ENCODE peak calls at places on chromosome 16, in seven cellular contexts. L is foreskin fibroblast; Q is breast epithelium; Y is CD8-positive, alpha-beta T cell; N is CD4-positive, alpha-beta T cell; H is PC-9; K is neural crest cell. W is an unnamed sample.

GRCh38 chr16:9191274-9191850 is 99.9 kb downstream of the HAPSTR1 start:
- DNase-seq in L (no peak), Q (no peak), Y (no peak), N (no peak), H (no peak), K (no peak), W (no peak)

GRCh38 chr16:13503960-13504635 is 415.9 kb upstream of the ERCC4 start:
- DNase-seq in L (peak), Q (no peak), Y (no peak), N (no peak), H (no peak), K (no peak), W (no peak)

GRCh38 chr16:20004931-20005330 is 68.8 kb downstream of the GPR139 start:
- DNase-seq in L (no peak), Q (no peak), Y (no peak), N (no peak), H (no peak), K (no peak), W (no peak)

GRCh38 chr16:50467943-50468748 is 80.0 kb upstream of the NKD1 start:
- DNase-seq in L (peak), Q (no peak), Y (no peak), N (no peak), H (no peak), K (peak), W (no peak)

GRCh38 chr16:55369151-55369550 is 45.1 kb downstream of the IRX6 start:
- DNase-seq in L (no peak), Q (no peak), Y (no peak), N (no peak), H (no peak), K (no peak), W (no peak)

GRCh38 chr16:2194166-2194834 is 2.1 kb downstream of the CASKIN1 start:
- DNase-seq in L (peak), Q (no peak), Y (no peak), N (no peak), H (peak), K (no peak), W (no peak)

GRCh38 chr16:81646561-81646960 is 132.5 kb upstream of the PLCG2 start:
- DNase-seq in L (peak), Q (no peak), Y (no peak), N (no peak), H (no peak), K (no peak), W (no peak)

GRCh38 chr16:69693916-69694315 is 32.4 kb downstream of the NQO1 start:
- DNase-seq in L (no peak), Q (no peak), Y (no peak), N (no peak), H (no peak), K (no peak), W (no peak)

GRCh38 chr16:80710918-80711317 is 93.5 kb downstream of the CDYL2 start:
- DNase-seq in L (no peak), Q (no peak), Y (no peak), N (no peak), H (no peak), K (no peak), W (peak)

GRCh38 chr16:55825115-55825728 is 7.7 kb downstream of the CES1 start:
- DNase-seq in L (no peak), Q (no peak), Y (no peak), N (no peak), H (no peak), K (no peak), W (no peak)

GRCh38 chr16:54201200-54201599 is 85.4 kb downstream of the IRX3 start:
- DNase-seq in L (no peak), Q (no peak), Y (no peak), N (no peak), H (no peak), K (no peak), W (no peak)

GRCh38 chr16:85428899-85429775 is 184.0 kb upstream of the GSE1 start:
- DNase-seq in L (no peak), Q (no peak), Y (no peak), N (peak), H (no peak), K (no peak), W (no peak)

GRCh38 chr16:20803192-20803560 is 3.1 kb downstream of the ERI2 start:
- DNase-seq in L (peak), Q (no peak), Y (no peak), N (no peak), H (no peak), K (no peak), W (no peak)

GRCh38 chr16:75239463-75240122 is 11.8 kb downstream of the BCAR1 start:
- DNase-seq in L (peak), Q (no peak), Y (no peak), N (no peak), H (no peak), K (no peak), W (no peak)

GRCh38 chr16:57128787-57129389 is 36.5 kb downstream of the CPNE2 start:
- DNase-seq in L (no peak), Q (no peak), Y (peak), N (peak), H (no peak), K (no peak), W (no peak)

GRCh38 chr16:56936950-56937349 is 5.0 kb downstream of the HERPUD1 start:
- DNase-seq in L (no peak), Q (no peak), Y (no peak), N (no peak), H (no peak), K (no peak), W (no peak)

GRCh38 chr16:79437764-79438728 is 162.5 kb downstream of the MAF start:
- DNase-seq in L (no peak), Q (no peak), Y (no peak), N (no peak), H (no peak), K (peak), W (no peak)

GRCh38 chr16:74575805-74576643 is 30.9 kb downstream of the GLG1 start:
- DNase-seq in L (no peak), Q (no peak), Y (no peak), N (no peak), H (no peak), K (no peak), W (no peak)

DNA sequence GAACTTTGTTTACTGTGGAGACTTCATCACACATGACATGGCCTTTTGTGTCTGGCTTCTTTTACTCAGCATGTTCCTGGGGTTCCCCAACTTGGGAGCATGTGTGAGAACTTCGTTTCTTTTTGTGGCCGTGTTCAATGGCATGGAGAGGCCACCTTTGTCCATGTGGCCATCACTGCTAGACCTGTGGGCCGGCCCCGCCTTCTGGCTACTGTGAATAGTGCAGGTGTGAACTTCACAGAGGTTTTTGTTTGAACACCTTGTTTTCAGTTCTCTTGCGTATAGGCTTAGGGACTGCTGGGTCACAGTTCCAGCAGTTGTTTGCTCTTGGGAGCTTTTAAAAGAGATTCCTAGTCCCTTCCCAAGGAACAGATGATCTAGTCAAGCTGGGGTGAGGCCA is 5.7 kb upstream of the SLC38A8 start:
- DNase-seq in L (peak), Q (no peak), Y (no peak), N (no peak), H (no peak), K (no peak), W (no peak)
- TF ChIP-seq CTCF in L (no peak), Q (no peak), Y (no peak), N (no peak), H (peak), K (peak), W (no peak)

GRCh38 chr16:12061336-12062055 is 85.0 kb downstream of the SNX29 start:
- DNase-seq in L (peak), Q (no peak), Y (no peak), N (no peak), H (peak), K (no peak), W (no peak)
- TF ChIP-seq CTCF in L (no peak), Q (no peak), Y (no peak), N (no peak), H (no peak), K (no peak), W (no peak)

DNA sequence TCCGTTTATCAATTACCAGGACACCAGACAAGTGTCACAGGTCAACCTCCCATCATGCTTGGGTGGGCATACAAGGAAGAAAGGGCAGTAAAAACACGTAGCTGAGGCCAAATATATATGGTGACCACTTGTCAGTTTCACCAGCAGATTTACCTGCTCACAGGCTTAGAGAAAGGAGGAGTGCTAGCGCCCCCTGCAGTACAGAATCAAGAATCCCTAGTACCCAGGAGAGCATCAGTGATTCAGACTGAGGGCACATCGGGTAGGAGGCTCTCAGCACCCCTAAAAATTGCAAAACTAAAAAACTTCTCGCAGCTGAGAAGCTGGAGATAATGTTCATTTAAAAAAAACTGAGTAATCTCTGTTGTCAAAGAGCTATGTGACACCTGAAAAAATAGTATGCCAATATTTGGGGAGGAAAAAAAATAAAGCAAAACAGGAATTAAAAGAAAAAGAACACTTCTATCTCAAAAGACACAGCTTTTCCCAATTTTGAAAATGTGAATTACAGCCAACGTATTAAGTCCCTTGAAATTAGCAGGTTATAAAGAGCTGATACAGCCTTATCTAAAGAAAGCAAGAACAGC is 21.2 kb upstream of the MON1B start:
- DNase-seq in L (peak), Q (no peak), Y (no peak), N (peak), H (no peak), K (peak), W (peak)
- TF ChIP-seq CTCF in L (peak), Q (no peak), Y (peak), N (peak), H (peak), K (peak), W (peak)

DNA sequence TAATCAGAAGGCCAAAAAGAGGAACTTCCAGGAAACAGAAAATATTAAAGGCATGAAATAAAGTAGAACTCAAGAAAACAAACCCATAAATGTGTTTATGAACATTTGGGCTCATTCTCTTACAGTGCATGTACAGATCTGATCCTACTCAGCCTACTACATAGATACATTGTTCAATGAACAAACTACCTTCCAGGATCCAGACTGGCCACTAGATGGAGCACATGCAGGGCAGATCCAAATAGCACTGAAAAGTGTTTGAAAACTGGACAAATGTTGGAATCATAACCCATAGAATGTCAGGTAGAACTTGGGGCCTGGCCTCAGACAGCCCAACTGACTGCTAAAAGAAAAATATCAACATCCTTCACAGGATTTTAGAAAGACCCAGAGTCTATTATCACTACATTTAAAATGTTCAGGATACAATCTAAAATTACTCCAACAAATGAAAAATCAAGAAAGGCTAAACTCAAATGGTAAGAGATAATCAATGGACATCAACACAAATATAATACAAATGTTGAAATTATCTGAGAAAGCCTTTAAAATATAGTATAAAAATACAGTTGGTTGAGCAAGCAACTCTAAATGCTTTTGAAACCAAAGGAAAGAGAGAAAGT is 122.4 kb upstream of the NUDT7 start:
- DNase-seq in L (peak), Q (no peak), Y (no peak), N (no peak), H (no peak), K (peak), W (peak)
- TF ChIP-seq CTCF in L (peak), Q (no peak), Y (no peak), N (peak), H (peak), K (peak), W (peak)

GRCh38 chr16:87926246-87927194 is 9.8 kb downstream of the CA5A start:
- DNase-seq in L (no peak), Q (no peak), Y (no peak), N (no peak), H (no peak), K (no peak), W (peak)

GRCh38 chr16:87924041-87924851 is 12.1 kb downstream of the CA5A start:
- DNase-seq in L (no peak), Q (no peak), Y (no peak), N (no peak), H (no peak), K (no peak), W (peak)

GRCh38 chr16:87924937-87925670 is 11.2 kb downstream of the CA5A start:
- DNase-seq in L (no peak), Q (peak), Y (no peak), N (no peak), H (peak), K (no peak), W (no peak)

GRCh38 chr16:87929986-87930385 is 6.3 kb downstream of the CA5A start:
- DNase-seq in L (no peak), Q (no peak), Y (no peak), N (no peak), H (no peak), K (no peak), W (no peak)

DNA sequence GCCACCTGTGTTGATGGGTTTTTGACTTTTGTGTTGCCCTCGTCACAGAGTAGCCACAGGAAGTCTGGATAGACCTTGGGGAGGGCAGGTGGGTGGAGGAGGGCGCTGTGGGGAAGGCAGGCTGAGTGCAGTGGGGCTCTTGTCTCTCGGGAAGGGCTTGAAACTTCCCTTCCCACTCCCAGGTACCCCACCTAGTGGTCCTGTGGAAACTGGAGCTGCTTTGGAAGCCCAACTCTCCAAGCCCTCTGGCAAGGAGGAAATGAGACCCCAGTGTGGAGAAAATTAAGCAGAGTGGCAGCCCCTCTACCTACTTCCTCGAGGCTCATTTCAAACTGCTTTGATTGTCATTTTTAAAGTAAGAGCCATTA is 9.2 kb downstream of the CA5A start:
- DNase-seq in L (no peak), Q (no peak), Y (no peak), N (no peak), H (no peak), K (no peak), W (no peak)
- TF ChIP-seq CTCF in L (no peak), Q (no peak), Y (no peak), N (no peak), H (no peak), K (no peak), W (no peak)

GRCh38 chr16:23122107-23122506 is 27.1 kb downstream of the USP31 start:
- DNase-seq in L (no peak), Q (no peak), Y (no peak), N (no peak), H (no peak), K (no peak), W (no peak)

GRCh38 chr16:23120562-23120961 is 28.7 kb downstream of the USP31 start:
- DNase-seq in L (no peak), Q (no peak), Y (no peak), N (no peak), H (no peak), K (no peak), W (no peak)

GRCh38 chr16:23119570-23119969 is 29.7 kb downstream of the USP31 start:
- DNase-seq in L (peak), Q (no peak), Y (no peak), N (no peak), H (no peak), K (no peak), W (no peak)

GRCh38 chr16:23124315-23124714 is 24.9 kb downstream of the USP31 start:
- DNase-seq in L (peak), Q (no peak), Y (no peak), N (no peak), H (no peak), K (no peak), W (no peak)

GRCh38 chr16:23121024-23121423 is 28.2 kb downstream of the USP31 start:
- DNase-seq in L (no peak), Q (no peak), Y (no peak), N (no peak), H (no peak), K (no peak), W (no peak)
- TF ChIP-seq CTCF in L (no peak), Q (no peak), Y (no peak), N (no peak), H (no peak), K (no peak), W (no peak)

GRCh38 chr16:1193143-1193824 is 31.8 kb downstream of the TPSG1 start:
- DNase-seq in L (no peak), Q (no peak), Y (no peak), N (no peak), H (no peak), K (no peak), W (no peak)
- TF ChIP-seq CTCF in L (no peak), Q (no peak), Y (no peak), N (no peak), H (no peak), K (no peak), W (no peak)

DNA sequence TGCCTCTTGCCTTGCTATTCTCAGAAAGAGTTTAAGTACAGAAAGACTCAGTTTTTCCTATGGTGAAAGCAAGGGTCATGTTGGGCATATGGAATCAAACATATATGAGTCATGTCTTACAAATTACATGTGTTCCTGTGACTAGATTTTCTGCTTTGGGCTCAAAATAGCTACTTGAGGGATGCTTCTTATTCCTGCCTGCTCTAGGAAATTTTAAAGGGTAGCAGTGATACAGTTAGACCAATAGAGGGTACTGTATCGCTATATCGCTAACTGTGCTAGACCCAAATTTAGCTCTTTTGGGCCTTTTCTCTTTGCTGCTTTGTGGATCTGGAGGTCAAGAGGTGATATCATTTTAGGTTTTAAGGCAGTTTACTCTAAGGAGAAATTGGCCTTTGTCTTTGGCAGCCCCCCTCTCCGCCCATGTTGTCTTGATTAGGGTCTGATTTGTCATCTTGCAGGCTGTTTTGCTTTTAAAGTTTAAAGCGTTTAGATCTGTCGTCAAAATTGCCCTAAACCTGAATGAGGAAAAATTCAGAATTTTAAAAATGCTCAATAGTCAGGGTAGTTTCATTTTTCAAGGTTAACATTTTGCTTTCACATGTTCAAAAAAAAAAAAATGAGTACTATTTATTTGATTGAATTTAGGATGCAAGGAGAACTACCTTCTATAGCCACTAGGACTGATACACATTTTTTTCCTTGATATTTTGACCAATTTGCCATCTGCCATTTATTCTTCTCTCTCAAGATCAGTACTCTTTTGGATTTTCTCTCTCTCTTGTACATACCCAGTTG is 8.8 kb downstream of the NFATC3 start:
- DNase-seq in L (peak), Q (no peak), Y (no peak), N (no peak), H (no peak), K (no peak), W (no peak)
- TF ChIP-seq CTCF in L (peak), Q (peak), Y (peak), N (peak), H (peak), K (peak), W (peak)

GRCh38 chr16:72149676-72150464 is 22.1 kb downstream of the PMFBP1 start:
- DNase-seq in L (no peak), Q (no peak), Y (no peak), N (no peak), H (no peak), K (no peak), W (no peak)
- TF ChIP-seq CTCF in L (no peak), Q (no peak), Y (no peak), N (no peak), H (no peak), K (no peak), W (no peak)